ENCODE peak calls at places on chromosomes 7 and 10, in eight cellular contexts. One of them, this sample, is unnamed.

GRCh38 chr10:101967119-101967518 is 88.9 kb downstream of the ARMH3 start:
- DNase-seq in activated CD4-positive, alpha-beta T cell treated with anti-CD3 and anti-CD28 coated beads, Interleukin-2, amount 50 U/mL, for 1 hour: no peak
- DNase-seq in stimulated activated CD4-positive, alpha-beta T cell treated with anti-CD3 and anti-CD28 coated beads, Interleukin-1b, Interleukin-23, amount 100 ng/mL, for 24 hours: no peak
- DNase-seq in mammary epithelial cell: no peak
- DNase-seq in CD8-positive, alpha-beta memory T cell: no peak
- DNase-seq in pons: no peak
- DNase-seq in astrocyte of the spinal cord: no peak
- DNase-seq in kidney tubule cell: no peak
- DNase-seq in this sample: no peak

GRCh38 chr7:106980358-106980685 is 64.2 kb upstream of the PRKAR2B start:
- DNase-seq in kidney tubule cell: no peak
- DNase-seq in astrocyte of the spinal cord: no peak
- DNase-seq in stimulated activated CD4-positive, alpha-beta T cell treated with anti-CD3 and anti-CD28 coated beads, Interleukin-1b, Interleukin-23, amount 100 ng/mL, for 24 hours: no peak
- DNase-seq in CD8-positive, alpha-beta memory T cell: no peak
- DNase-seq in mammary epithelial cell: no peak
- DNase-seq in activated CD4-positive, alpha-beta T cell treated with anti-CD3 and anti-CD28 coated beads, Interleukin-2, amount 50 U/mL, for 1 hour: no peak
- DNase-seq in pons: no peak
- DNase-seq in this sample: no peak

GRCh38 chr7:28685660-28686417 is 272.3 kb downstream of the TRIL start:
- DNase-seq in stimulated activated CD4-positive, alpha-beta T cell treated with anti-CD3 and anti-CD28 coated beads, Interleukin-1b, Interleukin-23, amount 100 ng/mL, for 24 hours: no peak
- DNase-seq in activated CD4-positive, alpha-beta T cell treated with anti-CD3 and anti-CD28 coated beads, Interleukin-2, amount 50 U/mL, for 1 hour: no peak
- DNase-seq in kidney tubule cell: peak; percentile 99
- DNase-seq in CD8-positive, alpha-beta memory T cell: no peak
- DNase-seq in mammary epithelial cell: peak; percentile 96
- DNase-seq in astrocyte of the spinal cord: peak; percentile 99
- DNase-seq in pons: peak; percentile 100
- DNase-seq in this sample: peak; percentile 100

GRCh38 chr7:54738737-54739136 is 20.3 kb downstream of the SEC61G start:
- DNase-seq in astrocyte of the spinal cord: no peak
- DNase-seq in CD8-positive, alpha-beta memory T cell: no peak
- DNase-seq in pons: no peak
- DNase-seq in activated CD4-positive, alpha-beta T cell treated with anti-CD3 and anti-CD28 coated beads, Interleukin-2, amount 50 U/mL, for 1 hour: no peak
- DNase-seq in mammary epithelial cell: no peak
- DNase-seq in kidney tubule cell: no peak
- DNase-seq in stimulated activated CD4-positive, alpha-beta T cell treated with anti-CD3 and anti-CD28 coated beads, Interleukin-1b, Interleukin-23, amount 100 ng/mL, for 24 hours: no peak
- DNase-seq in this sample: no peak

GRCh38 chr10:52106895-52107294 is 207.2 kb upstream of the DKK1 start:
- DNase-seq in mammary epithelial cell: no peak
- DNase-seq in activated CD4-positive, alpha-beta T cell treated with anti-CD3 and anti-CD28 coated beads, Interleukin-2, amount 50 U/mL, for 1 hour: no peak
- DNase-seq in CD8-positive, alpha-beta memory T cell: no peak
- DNase-seq in pons: no peak
- DNase-seq in stimulated activated CD4-positive, alpha-beta T cell treated with anti-CD3 and anti-CD28 coated beads, Interleukin-1b, Interleukin-23, amount 100 ng/mL, for 24 hours: no peak
- DNase-seq in astrocyte of the spinal cord: no peak
- DNase-seq in kidney tubule cell: no peak
- DNase-seq in this sample: no peak

GRCh38 chr10:97099868-97100267 is 85.9 kb downstream of the SLIT1 start:
- DNase-seq in kidney tubule cell: no peak
- DNase-seq in activated CD4-positive, alpha-beta T cell treated with anti-CD3 and anti-CD28 coated beads, Interleukin-2, amount 50 U/mL, for 1 hour: no peak
- DNase-seq in CD8-positive, alpha-beta memory T cell: no peak
- DNase-seq in astrocyte of the spinal cord: no peak
- DNase-seq in pons: no peak
- DNase-seq in stimulated activated CD4-positive, alpha-beta T cell treated with anti-CD3 and anti-CD28 coated beads, Interleukin-1b, Interleukin-23, amount 100 ng/mL, for 24 hours: no peak
- DNase-seq in mammary epithelial cell: no peak
- DNase-seq in this sample: no peak

GRCh38 chr7:18430810-18431209 is 64.7 kb upstream of the HDAC9 start:
- DNase-seq in pons: no peak
- DNase-seq in activated CD4-positive, alpha-beta T cell treated with anti-CD3 and anti-CD28 coated beads, Interleukin-2, amount 50 U/mL, for 1 hour: no peak
- DNase-seq in CD8-positive, alpha-beta memory T cell: no peak
- DNase-seq in astrocyte of the spinal cord: no peak
- DNase-seq in kidney tubule cell: no peak
- DNase-seq in mammary epithelial cell: peak; percentile 66
- DNase-seq in stimulated activated CD4-positive, alpha-beta T cell treated with anti-CD3 and anti-CD28 coated beads, Interleukin-1b, Interleukin-23, amount 100 ng/mL, for 24 hours: no peak
- DNase-seq in this sample: no peak

GRCh38 chr10:86213148-86213547 is 153.4 kb downstream of the GRID1 start:
- DNase-seq in astrocyte of the spinal cord: no peak
- DNase-seq in pons: no peak
- DNase-seq in CD8-positive, alpha-beta memory T cell: no peak
- DNase-seq in activated CD4-positive, alpha-beta T cell treated with anti-CD3 and anti-CD28 coated beads, Interleukin-2, amount 50 U/mL, for 1 hour: no peak
- DNase-seq in kidney tubule cell: no peak
- DNase-seq in stimulated activated CD4-positive, alpha-beta T cell treated with anti-CD3 and anti-CD28 coated beads, Interleukin-1b, Interleukin-23, amount 100 ng/mL, for 24 hours: no peak
- DNase-seq in mammary epithelial cell: no peak
- DNase-seq in this sample: no peak

This sample was measured in globus pallidus.